ENCODE peak calls at places on chromosome 3, in five cellular contexts. Y is trophoblast cell, L is IMR-90, T is neuronal stem cell, A is H1. P is an unnamed sample.

GRCh38 chr3:45640091-45640507 is 45.5 kb downstream of the LIMD1 start:
- DNase-seq in A (no peak), L (no peak), Y (no peak), T (no peak), P (no peak)

GRCh38 chr3:24853685-24854341 is 359.2 kb upstream of the THRB start:
- DNase-seq in A (no peak), T (no peak), L (no peak), Y (no peak), P (no peak)

GRCh38 chr3:152365766-152366593 is 97.3 kb downstream of the MBNL1 start:
- DNase-seq in T (no peak), L (peak; percentile 59), Y (no peak), A (no peak), P (no peak)

GRCh38 chr3:100245146-100245545 is 15.6 kb upstream of the TBC1D23 start:
- DNase-seq in Y (no peak), A (no peak), T (no peak), L (peak; percentile 27), P (no peak)

GRCh38 chr3:158111861-158112260 is 2.0 kb downstream of the RSRC1 start:
- DNase-seq in A (no peak), T (no peak), L (no peak), Y (no peak), P (no peak)

GRCh38 chr3:182704926-182705325 is 88.4 kb upstream of the ATP11B start:
- DNase-seq in A (no peak), T (no peak), L (no peak), Y (no peak), P (peak; percentile 83)

GRCh38 chr3:111151438-111151837 is 79.8 kb downstream of the NECTIN3 start:
- DNase-seq in T (no peak), Y (peak; percentile 67), A (no peak), L (peak; percentile 84), P (peak; percentile 85)

GRCh38 chr3:72346526-72346926 is 501.7 kb downstream of the SHQ1 start:
- DNase-seq in L (peak; percentile 97), T (no peak), Y (peak; percentile 86), A (no peak), P (peak; percentile 57)

GRCh38 chr3:129001817-129002572 is 891 bp downstream of the EFCC1 start:
- DNase-seq in A (no peak), T (peak; percentile 41), L (no peak), Y (no peak), P (peak; percentile 46)

GRCh38 chr3:136305879-136306278 is 55.7 kb downstream of the PCCB start:
- DNase-seq in T (no peak), Y (peak; percentile 9), L (peak; percentile 70), A (no peak), P (peak; percentile 34)

GRCh38 chr3:124364230-124365022 is 365.8 kb upstream of the UMPS start:
- DNase-seq in A (no peak), Y (no peak), T (no peak), L (no peak), P (no peak)

GRCh38 chr3:187949093-187949820 is 204.0 kb upstream of the BCL6 start:
- DNase-seq in A (no peak), T (no peak), L (no peak), Y (no peak), P (no peak)

GRCh38 chr3:14131134-14131533 is 6.3 kb downstream of the TMEM43 start:
- DNase-seq in T (no peak), A (no peak), Y (no peak), L (no peak), P (no peak)

GRCh38 chr3:119819806-119820205 is 37.9 kb downstream of the NR1I2 start:
- DNase-seq in L (peak; percentile 6), T (no peak), Y (no peak), A (no peak), P (no peak)

GRCh38 chr3:34106879-34107278 is 308.4 kb downstream of the PDCD6IP start:
- DNase-seq in T (peak; percentile 39), L (no peak), A (peak; percentile 58), Y (peak; percentile 27), P (peak; percentile 84)

GRCh38 chr3:71062920-71063767 is 520.4 kb downstream of the FOXP1 start:
- DNase-seq in Y (no peak), L (peak; percentile 65), T (no peak), A (no peak), P (no peak)

GRCh38 chr3:156358232-156358631 is 196.7 kb downstream of the SSR3 start:
- DNase-seq in Y (no peak), L (no peak), T (no peak), A (no peak), P (no peak)

GRCh38 chr3:97235179-97235578 is 420.8 kb downstream of the EPHA6 start:
- DNase-seq in T (no peak), A (no peak), Y (no peak), L (no peak), P (no peak)

GRCh38 chr3:28109829-28110228 is 131.6 kb upstream of the CMC1 start:
- DNase-seq in A (no peak), Y (no peak), L (peak; percentile 0), T (no peak), P (no peak)

GRCh38 chr3:39062180-39062579 is 10.4 kb downstream of the WDR48 start:
- DNase-seq in A (no peak), L (no peak), Y (no peak), T (no peak), P (no peak)

GRCh38 chr3:123290962-123291361 is 89.2 kb downstream of the SEC22A start:
- DNase-seq in L (no peak), T (no peak), A (no peak), Y (no peak), P (no peak)

GRCh38 chr3:107845355-107846281 is 245.2 kb downstream of the CD47 start:
- DNase-seq in T (no peak), A (no peak), Y (no peak), L (peak; percentile 21), P (no peak)

GRCh38 chr3:131535131-131535530 is 32.4 kb upstream of the MRPL3 start:
- DNase-seq in Y (no peak), A (no peak), L (peak; percentile 16), T (no peak), P (no peak)

GRCh38 chr3:4821975-4822374 is 157.3 kb upstream of the BHLHE40 start:
- DNase-seq in Y (no peak), A (no peak), T (no peak), L (no peak), P (no peak)

GRCh38 chr3:72255736-72256559 is 471.0 kb upstream of the PROK2 start:
- DNase-seq in T (no peak), Y (no peak), L (no peak), A (no peak), P (peak; percentile 33)

GRCh38 chr3:61371123-61371522 is 119.9 kb upstream of the FHIT start:
- DNase-seq in L (no peak), T (peak; percentile 15), Y (no peak), A (no peak), P (peak; percentile 46)

DNA sequence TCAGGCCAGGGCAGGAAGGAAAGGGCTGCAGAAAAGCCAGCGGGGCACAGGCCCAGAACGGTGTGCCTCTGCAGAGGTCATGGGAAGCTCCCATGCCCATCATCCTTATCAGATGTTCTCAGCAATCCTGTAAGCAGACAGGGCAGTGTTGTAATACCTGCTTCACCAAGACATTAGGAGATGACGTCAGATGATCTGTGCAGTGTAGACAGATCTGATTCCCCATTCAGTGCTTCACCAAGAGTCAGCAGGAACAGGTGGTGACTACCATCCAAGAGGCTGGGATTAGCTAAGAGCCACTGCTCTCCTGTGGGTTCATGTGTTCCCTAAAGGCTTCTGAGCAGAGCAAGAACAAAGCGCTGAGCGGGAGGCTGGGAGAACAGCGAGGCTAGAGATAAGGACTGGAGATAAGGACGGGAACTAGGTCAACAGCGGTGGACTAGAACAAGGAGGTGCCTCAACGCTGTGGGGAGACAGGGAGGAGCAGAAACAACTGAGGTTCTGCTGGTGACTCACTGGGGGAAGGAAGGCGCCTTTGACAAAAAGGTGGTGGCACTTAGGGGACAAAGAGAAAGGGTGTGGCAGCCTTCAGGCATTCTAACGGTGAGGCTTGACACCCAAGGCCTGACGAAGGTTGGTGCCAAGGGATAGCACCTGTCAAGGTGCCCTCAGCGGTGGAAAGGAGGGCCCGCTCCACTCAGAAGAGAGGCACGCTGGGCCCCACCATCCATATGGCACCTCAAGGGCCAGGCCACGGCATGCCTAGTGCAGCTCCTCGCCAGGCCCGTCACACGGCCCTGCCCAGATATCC is 28.4 kb downstream of the CCDC12 start:
- DNase-seq in A (no peak), T (no peak), Y (peak; percentile 75), L (peak; percentile 52), P (peak; percentile 88)
- H2AK5ac ChIP-seq in A (no peak overlapping the region), T (no peak overlapping the region), Y (peak overlapping the region; percentile 44), L (no peak overlapping the region), P (no peak overlapping the region)

GRCh38 chr3:133996251-133996661 is 33.5 kb downstream of the SLCO2A1 start:
- DNase-seq in Y (no peak), T (no peak), L (no peak), A (no peak), P (peak; percentile 56)

GRCh38 chr3:133998691-133999241 is 31.0 kb downstream of the SLCO2A1 start:
- DNase-seq in Y (no peak), L (no peak), T (no peak), A (no peak), P (no peak)

GRCh38 chr3:133997871-133998635 is 31.7 kb downstream of the SLCO2A1 start:
- DNase-seq in T (no peak), L (no peak), A (no peak), Y (no peak), P (no peak)

GRCh38 chr3:133995264-133995663 is 34.5 kb downstream of the SLCO2A1 start:
- DNase-seq in T (no peak), A (no peak), L (no peak), Y (no peak), P (no peak)

GRCh38 chr3:133996996-133997395 is 32.7 kb downstream of the SLCO2A1 start:
- DNase-seq in Y (no peak), A (no peak), L (no peak), T (no peak), P (no peak)
- H3K27me3 ChIP-seq in Y (no peaks in the 10 kb centered on the region), A (no peaks in the 10 kb centered on the region), L (peaks cover 6% of the 10 kb centered on the region), T (no peaks in the 10 kb centered on the region), P (no peaks in the 10 kb centered on the region)

DNA sequence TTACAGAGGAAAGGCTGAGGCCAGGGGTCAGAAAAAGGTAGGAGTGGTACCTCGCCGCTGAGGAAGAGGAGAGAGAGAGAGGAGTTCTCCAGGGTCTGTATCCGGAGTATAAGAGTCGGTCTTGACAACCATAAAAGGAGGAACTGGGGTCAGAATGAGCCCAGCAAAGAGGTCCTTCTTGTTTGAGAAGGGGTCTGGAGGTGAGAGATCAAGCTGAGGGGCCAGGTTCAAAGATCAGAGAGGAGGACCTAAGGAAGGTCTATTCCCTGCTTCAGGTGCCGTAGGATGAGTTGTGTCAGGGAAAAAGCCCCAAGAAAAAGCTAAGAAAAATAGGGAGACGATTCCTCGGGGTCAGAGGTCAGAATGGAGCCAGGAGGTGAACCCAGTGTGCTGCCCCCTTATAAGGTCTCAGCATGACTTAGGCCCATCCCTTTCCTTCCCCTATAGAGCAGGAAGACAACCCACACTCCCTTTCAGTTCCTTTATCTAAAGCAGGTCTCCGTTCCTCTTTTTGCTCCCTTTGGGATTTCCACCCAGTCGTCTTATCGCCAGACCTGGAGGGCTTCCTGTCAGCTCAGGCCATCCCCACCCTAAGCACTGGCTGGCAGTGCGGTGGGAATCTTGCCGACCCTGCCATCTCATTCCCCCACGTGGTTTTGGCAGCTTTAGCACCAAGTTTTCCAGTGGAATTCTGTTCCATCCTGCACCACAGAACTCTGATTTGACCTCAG is 651 bp downstream of the MTMR14 start:
- DNase-seq in Y (no peak), T (no peak), A (no peak), L (no peak), P (no peak)
- H3K18ac ChIP-seq in Y (peak overlapping the region; percentile 76), T (no peak overlapping the region), A (no peak overlapping the region), L (no peak overlapping the region), P (no peak overlapping the region)

DNA sequence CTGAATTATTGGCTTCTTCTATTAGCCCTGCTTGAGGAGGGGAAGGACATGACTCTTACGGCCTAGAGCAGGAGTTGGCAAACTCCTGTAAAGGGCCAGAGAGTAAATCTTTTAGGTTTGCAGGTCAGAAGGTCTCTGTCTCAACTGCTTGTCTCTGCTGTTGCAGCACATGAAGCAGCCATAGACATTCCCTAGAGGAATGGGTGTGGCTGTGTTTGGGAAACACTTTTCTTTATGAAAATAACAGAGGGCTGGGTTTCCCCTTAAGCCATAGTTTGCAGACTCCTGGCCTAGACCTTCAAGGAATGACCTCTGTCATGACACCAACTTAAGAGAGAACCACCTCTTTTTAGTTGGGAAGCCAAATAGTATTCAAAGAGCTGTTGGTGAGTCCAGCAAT is 10.3 kb downstream of the TRAK1 start:
- DNase-seq in A (no peak), Y (no peak), T (no peak), L (no peak), P (no peak)
- H2AK5ac ChIP-seq in A (no peak overlapping the region), Y (no peak overlapping the region), T (no peak overlapping the region), L (peak overlapping the region; percentile 56), P (no peak overlapping the region)